ENCODE peak calls at places on chromosomes 1 and 21, in eight cellular contexts. N is 8988T; V is activated CD4-positive, CD25-positive, alpha-beta regulatory T cell; S is caudate nucleus; O is stimulated activated CD8-positive, alpha-beta memory T cell treated with anti-CD3 and anti-CD28 coated beads, Interleukin-12 subunit alpha, Interleukin-12 subunit beta, amount 100 ng/mL, for 1 hour; D is NCI-H345; Y is dorsolateral prefrontal cortex; Z is substantia nigra. F is an unnamed sample.

GRCh38 chr1:43994794-43995790 is 3.7 kb downstream of the CCDC24 start:
- DNase-seq in S (no peak), V (no peak), Z (no peak), O (no peak), Y (no peak), N (peak), D (no peak), F (no peak)

GRCh38 chr1:218112862-218113261 is 172.2 kb upstream of the RRP15 start:
- DNase-seq in D (no peak), N (no peak), Y (no peak), O (no peak), S (no peak), V (no peak), Z (no peak), F (no peak)

GRCh38 chr1:89523597-89524368 is 846 bp upstream of the LRRC8B start:
- DNase-seq in O (peak), S (no peak), Y (no peak), N (peak), D (peak), V (no peak), Z (no peak), F (no peak)

GRCh38 chr1:24805534-24806301 is 60.5 kb downstream of the CLIC4 start:
- DNase-seq in Z (no peak), Y (no peak), S (no peak), O (no peak), V (no peak), N (peak), D (no peak), F (no peak)

GRCh38 chr1:203202431-203203245 is 16.1 kb upstream of the CHI3L1 start:
- DNase-seq in V (no peak), Y (no peak), D (no peak), Z (no peak), O (no peak), S (no peak), N (no peak), F (no peak)

GRCh38 chr1:36084502-36085115 is 715 bp downstream of the TEKT2 start:
- DNase-seq in Y (no peak), Z (no peak), N (no peak), V (no peak), O (no peak), S (no peak), D (no peak), F (no peak)

GRCh38 chr1:183569801-183570200 is 20.5 kb downstream of the NCF2 start:
- DNase-seq in S (no peak), Y (no peak), N (no peak), V (no peak), Z (no peak), O (no peak), D (no peak), F (no peak)

GRCh38 chr1:246919902-246920301 is 11.8 kb downstream of the AHCTF1 start:
- DNase-seq in S (no peak), O (no peak), Y (no peak), D (no peak), N (no peak), Z (no peak), V (no peak), F (no peak)

GRCh38 chr21:42640486-42640885 is 12.9 kb upstream of the PDE9A start:
- DNase-seq in N (no peak), V (no peak), Z (no peak), D (no peak), S (no peak), Y (no peak), O (no peak), F (no peak)

GRCh38 chr1:35210306-35211112 is 17.6 kb upstream of the SFPQ start:
- DNase-seq in Y (no peak), S (no peak), O (no peak), D (no peak), Z (no peak), N (no peak), V (no peak), F (no peak)

GRCh38 chr1:24776821-24777220 is 31.6 kb downstream of the CLIC4 start:
- DNase-seq in Y (no peak), D (no peak), V (no peak), N (no peak), S (no peak), Z (no peak), O (no peak), F (no peak)

GRCh38 chr1:93844262-93845045 is 34.6 kb downstream of the DNTTIP2 start:
- DNase-seq in D (peak), V (no peak), Y (no peak), N (peak), Z (peak), O (peak), S (no peak), F (peak)

GRCh38 chr1:184860535-184860934 is 105.9 kb upstream of the EDEM3 start:
- DNase-seq in V (no peak), D (no peak), S (no peak), Y (no peak), N (no peak), O (no peak), Z (no peak), F (no peak)

GRCh38 chr1:114153051-114153620 is 533 bp downstream of the SYT6 start:
- DNase-seq in O (no peak), D (peak), V (no peak), N (no peak), Z (no peak), Y (no peak), S (no peak), F (no peak)

GRCh38 chr1:50279622-50280320 is 143.5 kb downstream of the DMRTA2 start:
- DNase-seq in Y (no peak), N (no peak), O (no peak), V (no peak), Z (no peak), D (no peak), S (no peak), F (no peak)

GRCh38 chr1:156639601-156640101 is 2.3 kb upstream of the BCAN start:
- DNase-seq in Z (no peak), O (no peak), D (no peak), S (no peak), V (no peak), N (no peak), Y (no peak), F (no peak)

F was measured in occipital lobe.